ENCODE peak calls at places on chromosomes 3 and 15, in seven cellular contexts. R is T follicular helper cell, D is hepatocyte, Q is Right ventricle myocardium superior, B is GM03348, K is aorta, C is heart right ventricle. U is an unnamed sample.

GRCh38 chr3:14119166-14119510 is 5.5 kb downstream of the CHCHD4 start:
- DNase-seq in C (no peak), D (no peak), K (no peak), Q (no peak), B (no peak), R (no peak), U (no peak)

GRCh38 chr3:140505256-140505655 is 172.6 kb upstream of the TRIM42 start:
- DNase-seq in C (peak), R (no peak), K (no peak), D (no peak), B (no peak), Q (no peak), U (no peak)

GRCh38 chr3:14441240-14441919 is 39.0 kb downstream of the SLC6A6 start:
- DNase-seq in D (no peak), K (no peak), R (no peak), Q (peak), C (peak), B (no peak), U (no peak)

GRCh38 chr3:149388001-149388435 is 10.6 kb upstream of the TM4SF1 start:
- DNase-seq in Q (no peak), B (peak), C (no peak), R (no peak), D (peak), K (no peak), U (no peak)

GRCh38 chr3:20511863-20512262 is 325.9 kb upstream of the SGO1 start:
- DNase-seq in C (peak), B (peak), Q (no peak), D (peak), R (no peak), K (no peak), U (no peak)

GRCh38 chr3:115595611-115596010 is 27.7 kb upstream of the GAP43 start:
- DNase-seq in C (no peak), D (peak), R (no peak), K (no peak), Q (no peak), B (no peak), U (no peak)

GRCh38 chr15:70235347-70235746 is 137.6 kb upstream of the TLE3 start:
- DNase-seq in C (no peak), B (no peak), K (no peak), Q (no peak), R (no peak), D (no peak), U (no peak)

GRCh38 chr15:101676965-101677364 is 24.8 kb upstream of the TM2D3 start:
- DNase-seq in R (no peak), B (peak), Q (no peak), D (no peak), K (no peak), C (no peak), U (no peak)

U was measured in lower lobe of right lung.